ENCODE peak calls at places on chromosomes 5 and 9, in four cellular contexts. Z, T, V and W are unnamed samples.

GRCh38 chr5:73395274-73395673 is 53.3 kb downstream of the FOXD1 start:
- DNase-seq in Z (no peak), T (no peak), V (no peak), W (no peak)

GRCh38 chr5:74169704-74170103 is 470.8 kb downstream of the ENC1 start:
- DNase-seq in Z (no peak), T (no peak), V (no peak), W (no peak)

GRCh38 chr9:75071530-75072122 is 16.3 kb downstream of the NMRK1 start:
- DNase-seq in Z (no peak), T (peak), V (no peak), W (no peak)

GRCh38 chr9:89523948-89524347 is 26.0 kb upstream of the SEMA4D start:
- DNase-seq in Z (no peak), T (no peak), V (no peak), W (no peak)

GRCh38 chr9:76127637-76128036 is 237.2 kb downstream of the PCSK5 start:
- DNase-seq in Z (no peak), T (no peak), V (no peak), W (no peak)

GRCh38 chr9:84297162-84297821 is 43.3 kb downstream of the SLC28A3 start:
- DNase-seq in Z (no peak), T (no peak), V (no peak), W (no peak)

GRCh38 chr9:88197016-88197415 is 58.7 kb upstream of the SPATA31C2 start:
- DNase-seq in Z (no peak), T (no peak), V (no peak), W (no peak)

GRCh38 chr9:94936411-94936810 is 209.9 kb downstream of the AOPEP start:
- DNase-seq in Z (no peak), T (no peak), V (no peak), W (no peak)

GRCh38 chr9:24479696-24480095 is 66.0 kb downstream of the IZUMO3 start:
- DNase-seq in Z (no peak), T (no peak), V (no peak), W (no peak)

GRCh38 chr9:89505795-89506385 is 8.0 kb upstream of the SEMA4D start:
- DNase-seq in Z (no peak), T (no peak), V (no peak), W (no peak)

GRCh38 chr9:36327903-36328302 is 69.7 kb upstream of the GNE start:
- DNase-seq in Z (no peak), T (no peak), V (no peak), W (no peak)

GRCh38 chr9:102892025-102892424 is 103.1 kb upstream of the CYLC2 start:
- DNase-seq in Z (no peak), T (no peak), V (no peak), W (no peak)

GRCh38 chr9:38079410-38080105 is 10.5 kb upstream of the SHB start:
- DNase-seq in Z (no peak), T (no peak), V (no peak), W (no peak)

GRCh38 chr5:151571270-151572173 is 19.6 kb downstream of the FAT2 start:
- DNase-seq in Z (no peak), T (no peak), V (no peak), W (no peak)

GRCh38 chr5:167049043-167049663 is 1242.3 kb upstream of the WWC1 start:
- DNase-seq in Z (no peak), T (peak), V (no peak), W (peak)

GRCh38 chr9:16179566-16179965 is 626.7 kb downstream of the CCDC171 start:
- DNase-seq in Z (no peak), T (no peak), V (no peak), W (no peak)

GRCh38 chr9:109767404-109767803 is 12.6 kb upstream of the PALM2AKAP2 start:
- DNase-seq in Z (no peak), T (no peak), V (no peak), W (no peak)

GRCh38 chr9:96777539-96777864 is 385 bp downstream of the ZNF510 start:
- DNase-seq in Z (no peak), T (no peak), V (no peak), W (no peak)

GRCh38 chr9:35096035-35096849 is at the start of gene PIGO:
- DNase-seq in Z (peak), T (peak), V (no peak), W (peak)

GRCh38 chr5:107670927-107671741 is at the start of gene EFNA5:
- DNase-seq in Z (no peak), T (no peak), V (no peak), W (peak)

GRCh38 chr9:127336708-127337352 is 60.1 kb upstream of the SLC2A8 start:
- DNase-seq in Z (no peak), T (no peak), V (no peak), W (no peak)

DNA sequence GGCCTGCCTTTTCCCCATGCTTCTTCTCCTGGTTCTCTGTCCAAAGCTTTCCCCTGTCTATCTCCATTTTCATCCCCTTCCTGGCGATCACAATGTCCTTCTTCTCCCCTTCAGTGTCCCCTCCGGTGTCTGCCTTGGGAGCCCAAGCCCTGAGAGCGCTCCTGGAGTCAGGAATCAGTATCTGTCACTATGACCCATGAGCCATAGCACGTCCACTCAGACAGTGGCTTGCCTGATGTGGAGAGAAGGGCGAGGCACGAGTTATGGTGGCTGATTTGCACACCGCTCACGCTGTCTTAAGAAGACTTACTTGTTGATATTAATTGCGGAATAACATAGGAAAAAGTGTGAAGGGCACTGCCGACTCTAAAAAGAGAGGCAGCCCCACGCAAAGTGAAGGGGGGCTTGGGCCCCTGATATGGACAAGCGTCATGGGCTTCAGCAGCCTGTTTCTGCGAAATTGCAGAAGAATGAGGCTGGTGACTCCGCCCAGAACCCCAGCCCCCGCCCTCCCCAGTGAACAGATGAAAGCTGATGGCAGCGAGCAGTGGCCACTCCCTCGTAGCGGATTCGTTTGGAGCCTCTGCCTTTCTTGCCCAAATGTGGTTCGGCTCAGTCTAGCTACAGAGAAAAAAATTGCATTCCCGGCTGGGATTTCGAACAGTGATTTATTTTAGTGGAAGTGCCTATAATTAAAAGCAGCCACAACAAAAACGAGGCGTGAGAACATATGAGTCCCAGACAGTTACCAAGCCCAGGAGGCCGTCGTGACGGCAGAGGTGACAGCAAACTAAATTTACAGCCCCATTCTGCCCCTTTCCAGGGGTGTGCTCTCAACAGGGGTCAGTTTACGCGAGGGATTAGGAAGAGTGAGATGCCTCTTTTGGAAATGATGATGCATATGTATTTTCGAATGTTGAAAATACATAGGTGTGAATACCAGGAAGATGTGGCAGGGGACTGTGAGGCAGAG is 149.8 kb downstream of the ICE1 start:
- DNase-seq in Z (no peak), T (peak), V (no peak), W (no peak)
- TF ChIP-seq NRF1 in Z (no peak), T (no peak), V (no peak), W (no peak)

DNA sequence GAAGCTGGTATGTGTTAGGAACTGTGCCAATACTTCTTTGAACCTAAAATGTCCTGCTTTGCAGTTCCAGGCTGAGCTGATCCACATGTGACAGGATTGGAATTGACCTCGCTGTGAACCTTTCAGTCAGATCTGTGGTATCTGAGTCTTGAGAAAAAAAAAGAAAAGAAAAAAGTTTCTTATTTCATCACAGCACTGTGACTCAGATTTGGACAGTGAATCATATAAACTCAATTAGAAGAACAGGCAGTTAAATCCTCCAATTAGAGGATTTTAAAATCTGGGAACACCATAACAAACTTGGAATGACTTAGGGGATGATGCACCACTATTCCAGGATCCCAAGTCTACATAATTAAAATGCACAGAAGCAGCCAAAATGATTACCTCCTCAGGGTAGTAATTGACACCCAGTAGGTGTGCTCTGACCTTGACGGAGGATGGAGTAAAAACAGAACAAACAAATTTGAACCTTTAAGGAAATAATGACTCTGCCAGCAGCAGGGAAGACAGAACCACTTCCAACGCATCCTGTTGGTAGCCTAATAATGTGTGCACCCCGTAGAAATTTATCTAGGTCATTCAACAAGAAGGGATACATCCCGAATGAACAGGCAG is 57.8 kb upstream of the RAI14 start:
- DNase-seq in Z (no peak), T (no peak), V (no peak), W (no peak)
- H3K9ac ChIP-seq in Z (no peak), T (no peak), V (no peak), W (peak)

GRCh38 chr9:99023831-99024230 is 80.1 kb downstream of the COL15A1 start:
- DNase-seq in Z (no peak), T (peak), V (no peak), W (peak)
- TF ChIP-seq NRF1 in Z (no peak), T (no peak), V (no peak), W (no peak)

DNA sequence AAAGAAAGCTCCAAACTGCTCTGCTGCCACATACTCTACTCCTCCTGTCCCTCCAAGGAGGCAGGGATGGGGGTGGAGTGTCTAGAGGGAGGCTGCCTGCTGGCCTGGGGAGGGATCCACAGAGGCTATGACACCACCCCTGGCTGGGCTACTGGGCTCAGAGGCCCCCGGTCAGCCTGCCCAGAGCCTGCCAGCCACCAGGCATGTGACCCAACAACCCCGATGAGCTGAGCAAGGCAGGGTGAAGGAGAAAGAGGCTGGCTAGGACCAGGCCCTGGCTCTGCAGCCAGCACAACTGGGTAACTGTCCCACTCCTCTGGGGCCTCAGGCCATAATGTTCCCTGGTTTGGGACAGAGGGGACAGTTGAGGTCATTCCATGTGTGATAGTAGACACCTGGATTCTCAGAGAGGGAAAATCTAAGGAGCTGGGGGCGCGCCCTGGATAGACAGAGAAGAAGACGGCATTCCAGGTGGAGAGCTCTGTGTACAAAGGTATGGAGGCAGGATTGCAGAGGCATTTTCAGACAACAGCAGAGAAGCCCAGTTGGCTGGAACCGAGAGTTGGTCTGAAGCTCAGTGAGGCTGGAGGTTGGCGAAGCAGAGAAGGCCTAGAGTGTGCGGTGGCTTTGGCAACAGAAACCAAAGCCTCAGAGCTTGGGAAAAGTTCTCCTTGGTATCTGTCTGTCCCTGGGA is 33.8 kb upstream of the IL17B start:
- DNase-seq in Z (no peak), T (no peak), V (no peak), W (no peak)
- H3K9ac ChIP-seq in Z (no peak), T (no peak), V (no peak), W (no peak)

GRCh38 chr9:137499858-137500661 is 40.9 kb upstream of the NSMF start:
- DNase-seq in Z (no peak), T (no peak), V (no peak), W (no peak)
- TF ChIP-seq NRF1 in Z (no peak), T (no peak), V (no peak), W (no peak)

DNA sequence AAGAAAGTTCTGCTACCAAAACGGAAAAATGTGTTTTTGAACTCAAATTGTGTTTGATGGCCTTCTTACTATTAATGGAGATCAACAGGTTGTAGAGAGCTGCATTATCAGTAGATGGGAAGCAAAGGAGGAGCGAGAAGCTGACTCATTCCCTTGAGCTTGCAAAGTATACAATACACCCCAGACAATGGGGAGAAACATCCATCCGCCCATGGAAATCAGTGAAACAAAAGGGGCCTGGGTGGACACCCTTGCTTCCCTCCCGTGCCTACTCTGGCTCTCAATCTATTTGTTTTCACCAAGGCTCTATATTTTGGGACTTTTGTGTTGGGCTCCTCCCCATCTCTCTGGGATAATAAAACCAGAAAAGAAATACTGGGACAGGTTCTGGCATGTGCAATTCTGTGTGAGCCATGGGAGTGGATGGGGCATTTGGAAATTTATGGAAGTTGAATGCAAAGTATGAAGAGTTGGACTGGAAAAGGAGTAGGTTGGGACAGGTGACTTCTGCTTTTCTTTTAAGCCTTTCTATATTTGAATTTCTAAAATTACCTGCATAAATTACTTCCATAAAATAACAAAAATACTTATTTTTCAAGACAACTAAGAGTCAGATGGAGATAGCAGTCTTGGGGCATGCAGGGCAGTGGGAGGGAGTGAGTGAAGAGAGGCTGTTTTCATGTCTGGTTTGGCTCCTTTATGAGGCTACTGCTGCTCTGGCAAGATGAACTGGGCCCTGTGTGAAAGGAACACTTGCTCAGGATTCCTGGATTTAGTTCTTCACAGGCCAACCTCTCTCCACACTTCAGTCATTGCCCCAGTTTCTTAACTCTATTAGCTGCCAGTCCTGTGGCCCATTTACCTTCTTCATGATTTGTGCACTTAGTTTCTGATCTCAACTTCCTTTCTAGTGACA is 76.5 kb upstream of the ZFAND5 start:
- DNase-seq in Z (peak), T (no peak), V (no peak), W (no peak)
- H3K9ac ChIP-seq in Z (no peak), T (no peak), V (no peak), W (peak)